ENCODE peak calls at places on chromosome 6, in ten cellular contexts. U, T, Z, E, C, S, F, I, L and D are unnamed samples.

GRCh38 chr6:68743099-68743498 is 108.0 kb downstream of the ADGRB3 start:
- DNase-seq in U (no peak), T (no peak), Z (no peak), E (no peak), C (no peak), S (no peak), F (no peak), I (no peak), L (no peak), D (no peak)

GRCh38 chr6:124131259-124131658 is 327.6 kb downstream of the NKAIN2 start:
- DNase-seq in U (no peak), T (no peak), Z (no peak), E (no peak), C (no peak), S (no peak), F (no peak), I (no peak), L (peak; percentile 46), D (no peak)

GRCh38 chr6:16635810-16636602 is 125.3 kb downstream of the ATXN1 start:
- DNase-seq in U (no peak), T (no peak), Z (peak; percentile 80), E (no peak), C (no peak), S (no peak), F (peak; percentile 63), I (no peak), L (no peak), D (no peak)

GRCh38 chr6:83827050-83827449 is 26.1 kb upstream of the RIPPLY2 start:
- DNase-seq in U (no peak), T (peak; percentile 34), Z (no peak), E (no peak), C (no peak), S (no peak), F (no peak), I (no peak), L (no peak), D (no peak)

GRCh38 chr6:41736207-41736710 is 851 bp upstream of the TFEB start:
- DNase-seq in U (no peak), T (no peak), Z (peak; percentile 21), E (no peak), C (no peak), S (no peak), F (no peak), I (no peak), L (no peak), D (no peak)

GRCh38 chr6:114997813-114998292 is 655.0 kb upstream of the HS3ST5 start:
- DNase-seq in U (no peak), T (no peak), Z (no peak), E (no peak), C (no peak), S (no peak), F (no peak), I (no peak), L (no peak), D (no peak)

GRCh38 chr6:152552616-152553209 is 84.4 kb downstream of the SYNE1 start:
- DNase-seq in U (peak; percentile 46), T (peak; percentile 68), Z (peak; percentile 88), E (peak; percentile 2), C (peak; percentile 38), S (no peak), F (peak; percentile 91), I (no peak), L (peak; percentile 39), D (no peak)

GRCh38 chr6:133894795-133895401 is 6.0 kb downstream of the TCF21 start:
- DNase-seq in U (no peak), T (no peak), Z (no peak), E (no peak), C (no peak), S (no peak), F (no peak), I (no peak), L (no peak), D (no peak)

GRCh38 chr6:1626481-1626880 is 16.8 kb downstream of the FOXC1 start:
- DNase-seq in U (no peak), T (no peak), Z (no peak), E (no peak), C (no peak), S (no peak), F (no peak), I (no peak), L (no peak), D (no peak)

GRCh38 chr6:131400054-131400781 is 172.8 kb upstream of the ARG1 start:
- DNase-seq in U (no peak), T (no peak), Z (peak; percentile 53), E (no peak), C (no peak), S (no peak), F (no peak), I (no peak), L (peak; percentile 7), D (no peak)

GRCh38 chr6:91534614-91535013 is 947.7 kb upstream of the MAP3K7 start:
- DNase-seq in U (no peak), T (no peak), Z (peak; percentile 9), E (no peak), C (no peak), S (no peak), F (no peak), I (no peak), L (no peak), D (no peak)

GRCh38 chr6:32529697-32530429 is at the start of gene HLA-DRB5:
- DNase-seq in U (no peak), T (peak; percentile 56), Z (peak; percentile 29), E (no peak), C (no peak), S (peak; percentile 11), F (no peak), I (no peak), L (no peak), D (no peak)

GRCh38 chr6:5782783-5783567 is 223.8 kb downstream of the NRN1 start:
- DNase-seq in U (peak; percentile 64), T (peak; percentile 76), Z (no peak), E (no peak), C (no peak), S (no peak), F (peak; percentile 61), I (no peak), L (no peak), D (peak; percentile 37)

GRCh38 chr6:125142614-125143013 is 11.0 kb upstream of the TPD52L1 start:
- DNase-seq in U (no peak), T (no peak), Z (no peak), E (no peak), C (no peak), S (no peak), F (no peak), I (no peak), L (no peak), D (no peak)

GRCh38 chr6:137214931-137215330 is 4.3 kb downstream of the IFNGR1 start:
- DNase-seq in U (no peak), T (no peak), Z (no peak), E (no peak), C (no peak), S (no peak), F (no peak), I (no peak), L (no peak), D (no peak)

GRCh38 chr6:151107897-151108427 is 131.8 kb upstream of the AKAP12 start:
- DNase-seq in U (no peak), T (no peak), Z (no peak), E (no peak), C (no peak), S (no peak), F (no peak), I (no peak), L (no peak), D (no peak)

GRCh38 chr6:43773050-43773956 is 3.3 kb downstream of the VEGFA start:
- DNase-seq in U (no peak), T (no peak), Z (peak; percentile 79), E (no peak), C (no peak), S (peak; percentile 31), F (peak; percentile 83), I (no peak), L (no peak), D (no peak)

GRCh38 chr6:142839686-142840040 is 105.3 kb downstream of the HIVEP2 start:
- DNase-seq in U (no peak), T (no peak), Z (no peak), E (no peak), C (no peak), S (no peak), F (no peak), I (no peak), L (no peak), D (no peak)

GRCh38 chr6:74073896-74074295 is 377.9 kb downstream of the CD109 start:
- DNase-seq in U (no peak), T (no peak), Z (no peak), E (no peak), C (no peak), S (no peak), F (no peak), I (no peak), L (no peak), D (no peak)

GRCh38 chr6:20038805-20039204 is 173.5 kb downstream of the MBOAT1 start:
- DNase-seq in U (no peak), T (peak; percentile 64), Z (peak; percentile 54), E (no peak), C (no peak), S (no peak), F (no peak), I (no peak), L (no peak), D (no peak)

GRCh38 chr6:168640738-168641137 is 199.8 kb downstream of the SMOC2 start:
- DNase-seq in U (no peak), T (no peak), Z (no peak), E (no peak), C (no peak), S (no peak), F (no peak), I (no peak), L (no peak), D (no peak)

GRCh38 chr6:121879149-121879548 is 443.7 kb downstream of the GJA1 start:
- DNase-seq in U (no peak), T (no peak), Z (no peak), E (no peak), C (no peak), S (no peak), F (no peak), I (no peak), L (peak; percentile 70), D (no peak)

GRCh38 chr6:170026272-170027110 is 264.4 kb downstream of the DLL1 start:
- DNase-seq in U (no peak), T (no peak), Z (no peak), E (no peak), C (no peak), S (no peak), F (peak; percentile 59), I (no peak), L (no peak), D (no peak)

GRCh38 chr6:105781905-105782304 is 304.2 kb upstream of the PRDM1 start:
- DNase-seq in U (no peak), T (no peak), Z (no peak), E (no peak), C (no peak), S (peak; percentile 57), F (no peak), I (no peak), L (no peak), D (no peak)

GRCh38 chr6:147667082-147667481 is 158.6 kb downstream of the SAMD5 start:
- DNase-seq in U (no peak), T (no peak), Z (no peak), E (no peak), C (no peak), S (no peak), F (no peak), I (no peak), L (no peak), D (no peak)

GRCh38 chr6:167678102-167679101 is 148.3 kb upstream of the AFDN start:
- DNase-seq in U (peak; percentile 78), T (peak; percentile 68), Z (peak; percentile 52), E (no peak), C (no peak), S (no peak), F (peak; percentile 90), I (peak; percentile 49), L (no peak), D (no peak)

GRCh38 chr6:40999498-41000070 is 39.4 kb downstream of the UNC5CL start:
- DNase-seq in U (no peak), T (peak; percentile 42), Z (peak; percentile 96), E (no peak), C (no peak), S (no peak), F (peak; percentile 91), I (no peak), L (no peak), D (no peak)

GRCh38 chr6:449486-450419 is 58.2 kb downstream of the IRF4 start:
- DNase-seq in U (no peak), T (no peak), Z (no peak), E (no peak), C (no peak), S (no peak), F (no peak), I (no peak), L (no peak), D (no peak)